ENCODE peak calls at places on chromosomes 6 and 20, in four cellular contexts. G is mucosa of descending colon, C is adipocyte, T is GM06990. M is an unnamed sample.

GRCh38 chr6:43495409-43495941 is 14.7 kb downstream of the LRRC73 start:
- DNase-seq in G (no peak), C (no peak), T (no peak), M (no peak)

GRCh38 chr20:4190792-4191519 is 175.6 kb upstream of the RNF24 start:
- DNase-seq in G (no peak), C (no peak), T (no peak), M (no peak)

GRCh38 chr6:35970181-35970580 is 49.3 kb upstream of the SRPK1 start:
- DNase-seq in G (no peak), C (peak), T (no peak), M (no peak)

GRCh38 chr20:37913563-37914366 is 10.8 kb downstream of the VSTM2L start:
- DNase-seq in G (no peak), C (no peak), T (no peak), M (peak)

GRCh38 chr20:32484221-32485125 is 100.7 kb downstream of the NOL4L start:
- DNase-seq in G (peak), C (peak), T (no peak), M (peak)

GRCh38 chr20:38127011-38127621 is 38.0 kb downstream of the TGM2 start:
- DNase-seq in G (no peak), C (peak), T (no peak), M (peak)

GRCh38 chr6:50655848-50656453 is 57.4 kb upstream of the TFAP2D start:
- DNase-seq in G (no peak), C (peak), T (no peak), M (no peak)

GRCh38 chr6:63929111-63929510 is 293.5 kb downstream of the PHF3 start:
- DNase-seq in G (no peak), C (no peak), T (no peak), M (no peak)

GRCh38 chr6:28269492-28269891 is 2.5 kb downstream of the ZSCAN26 start:
- DNase-seq in G (no peak), C (peak), T (no peak), M (no peak)

GRCh38 chr20:23362392-23363256 is 642 bp downstream of the GZF1 start:
- DNase-seq in G (no peak), C (peak), T (no peak), M (peak)

GRCh38 chr6:25413506-25413905 is 134.3 kb downstream of the CARMIL1 start:
- DNase-seq in G (no peak), C (peak), T (no peak), M (no peak)

GRCh38 chr20:51801220-51801991 is 915 bp downstream of the SALL4 start:
- DNase-seq in G (no peak), C (peak), T (no peak), M (no peak)

GRCh38 chr6:36127462-36128016 is 2.8 kb upstream of the MAPK13 start:
- DNase-seq in G (peak), C (peak), T (no peak), M (no peak)

GRCh38 chr6:110542311-110543024 is 66.1 kb upstream of the SLC22A16 start:
- DNase-seq in G (no peak), C (peak), T (no peak), M (peak)

GRCh38 chr6:110543106-110543505 is 66.7 kb upstream of the SLC22A16 start:
- DNase-seq in G (no peak), C (no peak), T (no peak), M (peak)

GRCh38 chr6:110541701-110542309 is 65.4 kb upstream of the SLC22A16 start:
- DNase-seq in G (no peak), C (peak), T (no peak), M (peak)

GRCh38 chr6:110545081-110545872 is 68.9 kb upstream of the SLC22A16 start:
- DNase-seq in G (no peak), C (no peak), T (no peak), M (no peak)

DNA sequence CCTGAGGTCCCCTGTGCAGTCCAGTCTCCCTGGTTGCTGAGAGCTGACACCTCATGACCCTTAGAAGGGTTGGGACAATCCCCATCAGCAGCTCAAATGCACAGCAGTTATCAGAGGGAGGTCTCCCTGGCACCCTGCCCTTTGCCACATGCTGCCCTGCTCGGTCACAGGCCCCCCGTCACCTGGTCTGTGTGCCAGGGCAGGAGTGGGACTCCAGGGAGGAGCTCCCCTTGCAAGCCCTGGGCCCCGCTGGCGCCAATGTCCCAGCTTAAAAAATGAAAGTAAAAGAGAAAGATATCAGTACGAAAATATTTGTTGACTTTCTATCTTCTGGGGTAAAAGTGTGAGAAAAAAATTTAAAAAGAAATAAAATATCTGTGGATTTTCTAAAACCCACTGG is 68.1 kb upstream of the SLC22A16 start:
- DNase-seq in G (no peak), C (no peak), T (no peak), M (no peak)
- H3K4me3 ChIP-seq in G (no peak), C (peak), T (no peak), M (no peak)

GRCh38 chr6:167762259-167762962 is 64.3 kb upstream of the AFDN start:
- DNase-seq in G (no peak), C (no peak), T (no peak), M (no peak)
- H3K4me3 ChIP-seq in G (no peak), C (no peak), T (no peak), M (no peak)

GRCh38 chr20:20002101-20002998 is 14.8 kb upstream of the NAA20 start:
- DNase-seq in G (no peak), C (no peak), T (no peak), M (no peak)

GRCh38 chr20:20005381-20005780 is 11.8 kb upstream of the NAA20 start:
- DNase-seq in G (no peak), C (no peak), T (no peak), M (no peak)

GRCh38 chr20:20000223-20000968 is 16.8 kb upstream of the NAA20 start:
- DNase-seq in G (no peak), C (no peak), T (no peak), M (no peak)

GRCh38 chr20:19998990-19999705 is 18.0 kb upstream of the NAA20 start:
- DNase-seq in G (no peak), C (no peak), T (no peak), M (no peak)

DNA sequence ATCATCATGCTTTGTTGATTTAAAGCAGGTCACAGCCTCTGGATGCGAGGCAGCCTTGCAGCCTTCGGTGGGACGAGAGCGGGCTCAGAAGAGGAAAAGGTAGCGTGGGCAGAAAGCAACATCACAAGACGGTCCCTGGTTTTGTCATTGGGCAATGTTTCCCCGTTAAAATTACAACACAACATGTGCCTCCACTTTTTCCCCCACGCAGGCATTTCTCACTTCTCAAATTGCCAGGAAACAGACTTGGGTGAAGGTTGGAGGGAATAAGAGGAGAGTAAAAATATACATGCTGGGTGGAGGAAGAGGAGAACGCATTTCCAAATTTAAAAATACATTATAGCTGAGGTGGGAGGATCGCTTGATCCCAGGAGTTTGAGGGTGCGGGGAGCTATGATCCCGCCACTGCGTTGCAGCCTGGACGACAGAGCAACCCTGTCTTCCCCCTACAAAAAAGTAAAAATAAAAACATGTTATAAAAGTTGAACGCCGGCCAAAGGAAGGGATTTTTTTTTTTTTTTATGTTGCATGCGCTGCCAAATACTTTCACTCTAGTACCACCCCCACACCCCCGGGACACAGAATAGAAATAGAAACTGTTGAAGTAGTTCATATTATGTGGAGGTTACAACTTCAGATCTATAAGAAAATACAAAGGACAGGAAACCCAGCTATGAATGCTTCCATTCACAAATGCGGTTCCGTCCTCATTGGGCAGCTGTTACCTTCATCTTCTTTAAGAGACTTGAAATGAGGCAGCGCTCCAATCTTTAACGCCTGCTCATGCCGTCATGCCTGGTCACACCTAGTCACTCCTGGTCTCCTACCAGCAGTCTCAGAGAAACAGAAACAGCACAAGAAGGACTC is 13.8 kb upstream of the NAA20 start:
- DNase-seq in G (no peak), C (no peak), T (peak), M (peak)
- H3K4me3 ChIP-seq in G (no peak), C (peak), T (peak), M (no peak)

GRCh38 chr6:7589949-7590917 is at the start of gene SNRNP48:
- DNase-seq in G (peak), C (peak), T (peak), M (peak)

GRCh38 chr6:7590918-7591302 is 912 bp downstream of the SNRNP48 start:
- DNase-seq in G (no peak), C (peak), T (no peak), M (no peak)

GRCh38 chr6:7587631-7588100 is 2.3 kb upstream of the SNRNP48 start:
- DNase-seq in G (no peak), C (peak), T (no peak), M (no peak)

GRCh38 chr6:7591770-7592169 is 1.8 kb downstream of the SNRNP48 start:
- DNase-seq in G (no peak), C (no peak), T (no peak), M (no peak)

GRCh38 chr6:7589221-7589620 is 777 bp upstream of the SNRNP48 start:
- DNase-seq in G (no peak), C (peak), T (no peak), M (no peak)
- H3K4me3 ChIP-seq in G (no peak), C (peak), T (no peak), M (peak)